ENCODE peak calls at places on chromosomes 3 and 15, in seven cellular contexts. F, Y, W, J, A, T and V are unnamed samples. For H3K9me3, the result is how much of the 10 kb centered on the place peaks cover.

GRCh38 chr15:73127302-73127936 is 75.2 kb downstream of the NEO1 start:
- DNase-seq in F (no peak), Y (no peak), W (peak), J (peak), A (no peak), T (peak), V (no peak)

GRCh38 chr15:37814847-37815246 is 119.6 kb upstream of the TMCO5A start:
- DNase-seq in F (no peak), Y (no peak), W (no peak), J (no peak), A (no peak), T (no peak), V (no peak)

GRCh38 chr15:20346082-20346805 is 195.4 kb downstream of the GOLGA6L6 start:
- DNase-seq in F (no peak), Y (no peak), W (no peak), J (no peak), A (no peak), T (no peak), V (no peak)

GRCh38 chr3:23402728-23403505 is 199.8 kb downstream of the UBE2E2 start:
- DNase-seq in F (no peak), Y (no peak), W (no peak), J (peak), A (no peak), T (no peak), V (no peak)

GRCh38 chr3:59192473-59192872 is 142.6 kb upstream of the CFAP20DC start:
- DNase-seq in F (no peak), Y (no peak), W (no peak), J (no peak), A (peak), T (no peak), V (no peak)

GRCh38 chr15:69578792-69579587 is 126.4 kb downstream of the RPLP1 start:
- DNase-seq in F (peak), Y (peak), W (peak), J (no peak), A (no peak), T (no peak), V (no peak)

GRCh38 chr3:52787246-52787645 is 7.3 kb upstream of the ITIH3 start:
- DNase-seq in F (no peak), Y (no peak), W (no peak), J (no peak), A (no peak), T (no peak), V (no peak)

GRCh38 chr3:140972833-140973232 is 31.2 kb downstream of the SLC25A36 start:
- DNase-seq in F (no peak), Y (no peak), W (peak), J (peak), A (no peak), T (no peak), V (no peak)

GRCh38 chr15:95175914-95176658 is 944.7 kb downstream of the MCTP2 start:
- DNase-seq in F (no peak), Y (no peak), W (peak), J (no peak), A (no peak), T (no peak), V (no peak)

GRCh38 chr3:141830508-141830907 is 45.9 kb upstream of the ATP1B3 start:
- DNase-seq in F (no peak), Y (no peak), W (no peak), J (no peak), A (no peak), T (no peak), V (no peak)

GRCh38 chr3:13496879-13497278 is 16.8 kb downstream of the HDAC11 start:
- DNase-seq in F (no peak), Y (no peak), W (no peak), J (no peak), A (no peak), T (no peak), V (no peak)

GRCh38 chr15:92168284-92168683 is 225.4 kb upstream of the ST8SIA2 start:
- DNase-seq in F (no peak), Y (no peak), W (no peak), J (no peak), A (no peak), T (no peak), V (no peak)

GRCh38 chr3:124916837-124917409 is 17.6 kb downstream of the MUC13 start:
- DNase-seq in F (no peak), Y (no peak), W (peak), J (no peak), A (no peak), T (no peak), V (no peak)

GRCh38 chr3:62965311-62965710 is 90.1 kb upstream of the CADPS start:
- DNase-seq in F (no peak), Y (no peak), W (no peak), J (no peak), A (no peak), T (no peak), V (no peak)

GRCh38 chr3:129025691-129026435 is 24.8 kb downstream of the EFCC1 start:
- DNase-seq in F (peak), Y (peak), W (no peak), J (no peak), A (no peak), T (no peak), V (no peak)

GRCh38 chr3:126472277-126473006 is 3.2 kb downstream of the ZXDC start:
- DNase-seq in F (peak), Y (peak), W (peak), J (peak), A (no peak), T (no peak), V (no peak)

GRCh38 chr15:77094397-77095030 is 23.6 kb upstream of the TSPAN3 start:
- DNase-seq in F (no peak), Y (no peak), W (no peak), J (no peak), A (no peak), T (no peak), V (no peak)

GRCh38 chr15:50881121-50882048 is 27.1 kb upstream of the AP4E1 start:
- DNase-seq in F (no peak), Y (no peak), W (no peak), J (peak), A (no peak), T (no peak), V (no peak)

GRCh38 chr3:148718982-148719862 is 21.5 kb downstream of the AGTR1 start:
- DNase-seq in F (no peak), Y (no peak), W (no peak), J (no peak), A (no peak), T (no peak), V (no peak)

GRCh38 chr3:111070772-111071256 is 802 bp upstream of the NECTIN3 start:
- DNase-seq in F (no peak), Y (no peak), W (no peak), J (peak), A (no peak), T (peak), V (no peak)

GRCh38 chr3:18100126-18100525 is 325.0 kb downstream of the SATB1 start:
- DNase-seq in F (no peak), Y (no peak), W (no peak), J (no peak), A (no peak), T (no peak), V (no peak)

GRCh38 chr3:108518895-108519294 is 8.5 kb upstream of the MYH15 start:
- DNase-seq in F (no peak), Y (no peak), W (peak), J (no peak), A (no peak), T (no peak), V (no peak)

GRCh38 chr15:85398822-85399221 is 18.4 kb downstream of the AKAP13 start:
- DNase-seq in F (no peak), Y (no peak), W (no peak), J (no peak), A (no peak), T (no peak), V (no peak)

GRCh38 chr15:86654501-86654900 is 574.8 kb downstream of the AGBL1 start:
- DNase-seq in F (no peak), Y (no peak), W (no peak), J (no peak), A (no peak), T (no peak), V (no peak)

GRCh38 chr15:86649277-86649676 is 569.6 kb downstream of the AGBL1 start:
- DNase-seq in F (no peak), Y (no peak), W (no peak), J (no peak), A (no peak), T (no peak), V (no peak)

GRCh38 chr15:86650084-86650483 is 570.4 kb downstream of the AGBL1 start:
- DNase-seq in F (no peak), Y (no peak), W (no peak), J (peak), A (no peak), T (no peak), V (no peak)

GRCh38 chr15:86647810-86648440 is 568.3 kb downstream of the AGBL1 start:
- DNase-seq in F (no peak), Y (no peak), W (no peak), J (no peak), A (no peak), T (no peak), V (no peak)

DNA sequence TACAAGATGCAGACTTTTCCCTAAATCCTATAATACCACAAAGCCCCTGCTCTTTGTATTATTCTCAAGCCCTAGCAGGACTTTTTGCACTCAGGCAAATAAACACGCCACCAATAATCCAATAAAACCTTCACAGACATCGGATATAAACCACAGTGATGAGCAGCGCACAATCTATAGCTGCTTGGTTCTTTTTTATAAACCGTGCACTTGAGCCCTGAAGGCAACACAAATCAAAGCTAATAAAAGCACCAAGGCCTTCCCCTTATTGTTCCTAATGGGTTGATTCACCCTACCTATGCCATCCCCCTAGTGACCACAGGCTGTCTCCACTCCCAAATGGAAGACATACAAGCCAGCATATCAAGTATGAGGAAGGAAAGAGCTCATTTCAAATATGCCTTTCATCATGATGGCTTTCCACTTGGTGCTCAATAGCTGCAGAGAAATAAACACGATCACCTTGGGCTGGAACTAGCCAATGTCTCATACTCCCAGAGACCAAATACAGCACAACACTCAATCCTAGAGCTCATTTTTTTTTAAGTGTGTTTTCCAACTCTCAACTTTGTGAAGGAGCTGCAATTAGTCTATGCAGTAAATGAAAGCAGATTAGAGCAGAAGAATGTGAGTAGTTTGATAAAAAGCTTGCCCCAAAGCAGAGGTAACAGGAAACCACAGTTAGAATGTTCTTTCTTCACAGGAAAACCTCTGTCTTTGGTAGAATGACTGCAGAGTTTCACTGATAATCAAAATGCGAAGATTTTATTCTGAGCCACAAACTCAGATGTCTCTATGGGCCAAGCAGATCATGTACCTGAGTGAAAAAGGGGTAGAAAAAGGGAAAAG is 573.9 kb downstream of the AGBL1 start:
- DNase-seq in F (no peak), Y (no peak), W (no peak), J (peak), A (no peak), T (no peak), V (no peak)
- H3K9me3 ChIP-seq in F (under half), Y (under half), W (under half), J (under half), A (under half), T (under half), V (under half)

DNA sequence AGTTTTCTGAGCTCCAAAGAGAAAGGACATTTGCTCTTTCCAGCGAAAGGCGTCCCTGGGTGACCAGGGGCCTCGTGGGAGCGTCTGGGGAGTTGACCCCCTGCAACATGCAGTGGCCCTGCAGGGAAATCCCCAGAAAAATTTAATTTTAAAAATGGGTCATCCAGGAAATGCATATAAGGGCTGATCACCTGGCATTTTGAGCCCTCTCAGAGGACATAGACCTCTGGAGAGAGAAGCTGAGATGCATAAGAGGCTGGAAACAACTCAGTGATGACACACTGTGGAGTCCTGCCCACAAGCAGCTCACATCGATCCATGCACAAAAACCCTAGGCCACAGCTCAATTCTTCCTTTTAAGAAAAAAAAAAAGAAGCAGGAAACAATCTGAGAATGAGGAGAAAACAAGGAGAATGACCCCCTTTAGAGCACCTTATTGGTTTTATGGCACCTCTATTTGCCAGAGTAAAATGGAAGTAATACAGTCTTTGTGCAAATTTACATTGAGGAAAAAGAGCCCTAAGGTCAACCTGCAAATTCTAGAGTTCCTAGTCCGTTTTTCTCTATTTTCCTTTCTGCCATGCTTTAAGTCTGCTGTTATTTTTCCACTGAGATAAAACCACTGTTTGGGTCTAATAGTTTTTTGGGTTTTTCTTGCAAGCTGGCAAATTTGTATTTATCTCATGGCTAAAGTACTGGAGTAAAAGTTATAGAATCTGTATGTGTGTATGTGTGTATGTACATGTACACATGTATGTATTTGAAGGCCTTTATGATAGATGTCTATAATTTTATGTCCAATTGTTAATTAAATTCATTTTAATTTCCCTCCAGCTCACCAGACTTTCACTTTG is 6.9 kb upstream of the BDH1 start:
- DNase-seq in F (no peak), Y (no peak), W (no peak), J (no peak), A (no peak), T (no peak), V (no peak)
- H3K9me3 ChIP-seq in F (under half), Y (under half), W (under half), J (under half), A (under half), T (under half), V (under half)

DNA sequence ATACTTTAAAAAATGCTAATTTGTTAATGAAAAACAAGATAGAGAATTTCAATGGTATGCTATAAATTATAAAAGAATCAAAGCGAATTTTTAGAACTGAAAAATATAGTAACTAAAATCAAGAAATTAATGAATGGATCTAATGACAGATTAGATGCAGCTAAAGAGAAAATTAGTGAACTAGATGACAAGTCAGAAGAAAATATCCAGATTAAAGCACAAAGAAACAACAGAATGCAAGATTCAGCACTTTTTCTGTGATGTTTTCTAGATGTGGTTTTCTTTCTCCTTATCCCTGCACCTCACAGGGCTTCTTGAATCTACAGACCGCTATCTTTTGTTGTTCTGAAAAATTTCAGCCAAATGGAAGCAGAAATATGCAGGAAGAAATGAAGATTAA is 54.4 kb downstream of the INO80 start:
- DNase-seq in F (no peak), Y (no peak), W (no peak), J (no peak), A (no peak), T (no peak), V (no peak)
- H3K9me3 ChIP-seq in F (under half), Y (under half), W (under half), J (under half), A (under half), T (under half), V (under half)

DNA sequence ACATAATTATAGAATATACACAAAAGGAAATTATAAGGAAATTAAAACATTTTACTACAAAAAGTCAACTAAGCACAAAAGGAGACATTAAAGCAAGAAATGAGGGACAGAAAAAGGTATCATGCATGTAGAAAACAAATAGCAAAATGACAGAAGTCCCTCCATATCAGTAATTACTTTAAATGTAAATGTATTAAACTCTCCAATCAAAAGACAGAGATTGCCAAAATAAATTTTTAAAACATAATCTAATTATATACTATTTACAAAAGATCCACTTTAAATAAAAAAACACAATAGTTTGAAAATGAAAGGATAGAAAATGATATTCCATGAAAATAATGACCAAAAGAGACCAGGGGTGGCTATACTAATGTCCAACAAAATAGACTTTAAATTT is 123.7 kb downstream of the MEX3B start:
- DNase-seq in F (no peak), Y (no peak), W (no peak), J (no peak), A (no peak), T (no peak), V (no peak)
- H3K9me3 ChIP-seq in F (under half), Y (under half), W (under half), J (under half), A (under half), T (under half), V (under half)

DNA sequence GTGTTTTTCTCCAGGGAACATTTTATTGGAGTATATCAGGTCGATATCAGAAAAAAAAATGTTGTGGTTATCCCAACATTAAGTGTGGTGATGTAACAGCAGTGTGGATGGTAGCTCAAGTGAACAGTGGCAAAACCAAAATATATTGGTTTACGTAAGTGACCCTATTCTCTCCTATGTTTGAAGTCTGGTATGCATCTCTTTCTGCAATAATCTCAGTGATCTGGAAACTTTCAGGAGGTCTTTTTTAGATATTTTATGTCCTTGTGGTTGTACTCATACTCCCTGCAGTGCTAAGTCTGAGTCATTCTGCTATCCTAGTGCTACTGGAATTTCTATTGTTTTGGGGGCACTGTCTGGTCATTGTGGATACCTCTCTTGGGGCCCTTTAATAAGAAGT is 137.9 kb downstream of the SNRPN start:
- DNase-seq in F (no peak), Y (no peak), W (no peak), J (no peak), A (no peak), T (no peak), V (no peak)
- H3K9me3 ChIP-seq in F (under half), Y (under half), W (under half), J (half or more), A (under half), T (under half), V (under half)